ENCODE peak calls at places on chromosomes 6 and 20, in four cellular contexts. One of them, this sample, is unnamed.

GRCh38 chr6:3965071-3965718 is 113.7 kb downstream of the FAM217A start:
- DNase-seq in NCI-H1417 treated with DMSO at 0.1 percent for 48 hours: no peak
- DNase-seq in stimulated activated naive CD4-positive, alpha-beta T cell: no peak
- DNase-seq in left cardiac atrium: no peak
- DNase-seq in this sample: no peak

GRCh38 chr6:85464260-85464644 is 14.4 kb downstream of the NT5E start:
- DNase-seq in NCI-H1417 treated with DMSO at 0.1 percent for 48 hours: no peak
- DNase-seq in stimulated activated naive CD4-positive, alpha-beta T cell: no peak
- DNase-seq in left cardiac atrium: peak
- DNase-seq in this sample: no peak

GRCh38 chr6:84197708-84198107 is 29.7 kb downstream of the CEP162 start:
- DNase-seq in NCI-H1417 treated with DMSO at 0.1 percent for 48 hours: no peak
- DNase-seq in stimulated activated naive CD4-positive, alpha-beta T cell: no peak
- DNase-seq in left cardiac atrium: no peak
- DNase-seq in this sample: no peak

GRCh38 chr6:113209315-113209714 is 647.8 kb upstream of the MARCKS start:
- DNase-seq in NCI-H1417 treated with DMSO at 0.1 percent for 48 hours: no peak
- DNase-seq in stimulated activated naive CD4-positive, alpha-beta T cell: no peak
- DNase-seq in left cardiac atrium: no peak
- DNase-seq in this sample: no peak

GRCh38 chr6:37779111-37779800 is 40.3 kb upstream of the ZFAND3 start:
- DNase-seq in NCI-H1417 treated with DMSO at 0.1 percent for 48 hours: no peak
- DNase-seq in stimulated activated naive CD4-positive, alpha-beta T cell: no peak
- DNase-seq in left cardiac atrium: no peak
- DNase-seq in this sample: no peak

GRCh38 chr6:119100115-119100514 is 21.7 kb upstream of the FAM184A start:
- DNase-seq in NCI-H1417 treated with DMSO at 0.1 percent for 48 hours: no peak
- DNase-seq in stimulated activated naive CD4-positive, alpha-beta T cell: no peak
- DNase-seq in left cardiac atrium: no peak
- DNase-seq in this sample: no peak

GRCh38 chr20:56552911-56553629 is 20.0 kb downstream of the FAM209B start:
- DNase-seq in NCI-H1417 treated with DMSO at 0.1 percent for 48 hours: no peak
- DNase-seq in stimulated activated naive CD4-positive, alpha-beta T cell: no peak
- DNase-seq in left cardiac atrium: no peak
- DNase-seq in this sample: no peak

GRCh38 chr6:150070236-150070860 is 1.4 kb upstream of the ULBP3 start:
- DNase-seq in NCI-H1417 treated with DMSO at 0.1 percent for 48 hours: no peak
- DNase-seq in stimulated activated naive CD4-positive, alpha-beta T cell: no peak
- DNase-seq in left cardiac atrium: no peak
- DNase-seq in this sample: no peak

GRCh38 chr6:152605342-152605741 is 31.8 kb downstream of the SYNE1 start:
- DNase-seq in NCI-H1417 treated with DMSO at 0.1 percent for 48 hours: no peak
- DNase-seq in stimulated activated naive CD4-positive, alpha-beta T cell: no peak
- DNase-seq in left cardiac atrium: no peak
- DNase-seq in this sample: no peak

GRCh38 chr20:56783826-56784225 is 154.7 kb downstream of the TFAP2C start:
- DNase-seq in NCI-H1417 treated with DMSO at 0.1 percent for 48 hours: no peak
- DNase-seq in stimulated activated naive CD4-positive, alpha-beta T cell: no peak
- DNase-seq in left cardiac atrium: no peak
- DNase-seq in this sample: no peak

GRCh38 chr6:111260570-111261298 is 173.4 kb downstream of the SLC16A10 start:
- DNase-seq in NCI-H1417 treated with DMSO at 0.1 percent for 48 hours: no peak
- DNase-seq in stimulated activated naive CD4-positive, alpha-beta T cell: no peak
- DNase-seq in left cardiac atrium: no peak
- DNase-seq in this sample: no peak

GRCh38 chr20:23049933-23050838 is 714 bp upstream of the THBD start:
- DNase-seq in NCI-H1417 treated with DMSO at 0.1 percent for 48 hours: no peak
- DNase-seq in stimulated activated naive CD4-positive, alpha-beta T cell: no peak
- DNase-seq in left cardiac atrium: peak
- DNase-seq in this sample: peak

GRCh38 chr6:27422651-27423332 is 34.2 kb downstream of the ZNF391 start:
- DNase-seq in NCI-H1417 treated with DMSO at 0.1 percent for 48 hours: no peak
- DNase-seq in stimulated activated naive CD4-positive, alpha-beta T cell: no peak
- DNase-seq in left cardiac atrium: no peak
- DNase-seq in this sample: no peak

GRCh38 chr6:41306187-41306854 is 19.8 kb upstream of the TREM1 start:
- DNase-seq in NCI-H1417 treated with DMSO at 0.1 percent for 48 hours: peak
- DNase-seq in stimulated activated naive CD4-positive, alpha-beta T cell: no peak
- DNase-seq in left cardiac atrium: no peak
- DNase-seq in this sample: no peak

GRCh38 chr6:73285674-73286283 is 22.8 kb upstream of the KHDC1 start:
- DNase-seq in NCI-H1417 treated with DMSO at 0.1 percent for 48 hours: no peak
- DNase-seq in stimulated activated naive CD4-positive, alpha-beta T cell: no peak
- DNase-seq in left cardiac atrium: no peak
- DNase-seq in this sample: no peak

GRCh38 chr20:3808141-3808479 is 12.0 kb downstream of the CDC25B start:
- DNase-seq in NCI-H1417 treated with DMSO at 0.1 percent for 48 hours: no peak
- DNase-seq in stimulated activated naive CD4-positive, alpha-beta T cell: no peak
- DNase-seq in left cardiac atrium: peak
- DNase-seq in this sample: peak

GRCh38 chr20:58048096-58048702 is 180.3 kb downstream of the ANKRD60 start:
- DNase-seq in NCI-H1417 treated with DMSO at 0.1 percent for 48 hours: no peak
- DNase-seq in stimulated activated naive CD4-positive, alpha-beta T cell: no peak
- DNase-seq in left cardiac atrium: no peak
- DNase-seq in this sample: no peak

GRCh38 chr6:157235600-157236039 is 87.7 kb downstream of the TMEM242 start:
- DNase-seq in NCI-H1417 treated with DMSO at 0.1 percent for 48 hours: no peak
- DNase-seq in stimulated activated naive CD4-positive, alpha-beta T cell: peak
- DNase-seq in left cardiac atrium: peak
- DNase-seq in this sample: peak

GRCh38 chr6:14664616-14665315 is 547.2 kb downstream of the CD83 start:
- DNase-seq in NCI-H1417 treated with DMSO at 0.1 percent for 48 hours: no peak
- DNase-seq in stimulated activated naive CD4-positive, alpha-beta T cell: no peak
- DNase-seq in left cardiac atrium: no peak
- DNase-seq in this sample: no peak

GRCh38 chr6:41892921-41893564 is 2.1 kb downstream of the USP49 start:
- DNase-seq in NCI-H1417 treated with DMSO at 0.1 percent for 48 hours: no peak
- DNase-seq in stimulated activated naive CD4-positive, alpha-beta T cell: no peak
- DNase-seq in left cardiac atrium: no peak
- DNase-seq in this sample: no peak

GRCh38 chr6:45997875-45998506 is 17.7 kb downstream of the CLIC5 start:
- DNase-seq in NCI-H1417 treated with DMSO at 0.1 percent for 48 hours: no peak
- DNase-seq in stimulated activated naive CD4-positive, alpha-beta T cell: no peak
- DNase-seq in left cardiac atrium: no peak
- DNase-seq in this sample: no peak

GRCh38 chr6:135212935-135213334 is 31.8 kb downstream of the MYB start:
- DNase-seq in NCI-H1417 treated with DMSO at 0.1 percent for 48 hours: no peak
- DNase-seq in stimulated activated naive CD4-positive, alpha-beta T cell: no peak
- DNase-seq in left cardiac atrium: no peak
- DNase-seq in this sample: no peak

GRCh38 chr6:43355862-43356590 is 13.4 kb downstream of the ZNF318 start:
- DNase-seq in NCI-H1417 treated with DMSO at 0.1 percent for 48 hours: no peak
- DNase-seq in stimulated activated naive CD4-positive, alpha-beta T cell: no peak
- DNase-seq in left cardiac atrium: no peak
- DNase-seq in this sample: no peak

GRCh38 chr6:43916924-43917877 is 147.2 kb downstream of the VEGFA start:
- DNase-seq in NCI-H1417 treated with DMSO at 0.1 percent for 48 hours: no peak
- DNase-seq in stimulated activated naive CD4-positive, alpha-beta T cell: no peak
- DNase-seq in left cardiac atrium: peak
- DNase-seq in this sample: peak

GRCh38 chr6:9250852-9251251 is 815.5 kb upstream of the SLC35B3 start:
- DNase-seq in NCI-H1417 treated with DMSO at 0.1 percent for 48 hours: no peak
- DNase-seq in stimulated activated naive CD4-positive, alpha-beta T cell: no peak
- DNase-seq in left cardiac atrium: peak
- DNase-seq in this sample: no peak

This sample was measured in sigmoid colon.